ENCODE peak calls at places on chromosomes 2 and 18, in six cellular contexts. D, T, B, Q, K and S are unnamed samples.

GRCh38 chr2:177532567-177532966 is 140.0 kb downstream of the AGPS start:
- DNase-seq in B (no peak), D (no peak), Q (no peak), K (no peak), T (no peak), S (no peak)

GRCh38 chr2:160836755-160837154 is 323.5 kb upstream of the TANK start:
- DNase-seq in D (peak), Q (no peak), T (no peak), K (no peak), B (peak), S (peak)

GRCh38 chr2:230849633-230850357 is 14.9 kb upstream of the ITM2C start:
- DNase-seq in T (peak), D (peak), K (peak), Q (no peak), B (no peak), S (peak)

GRCh38 chr2:10333247-10333613 is 30.5 kb downstream of the HPCAL1 start:
- DNase-seq in Q (no peak), T (peak), D (no peak), B (no peak), K (no peak), S (no peak)

GRCh38 chr2:68403199-68403644 is 38.1 kb downstream of the PLEK start:
- DNase-seq in D (no peak), B (no peak), Q (no peak), T (no peak), K (no peak), S (no peak)

GRCh38 chr18:9139400-9140039 is 2.9 kb downstream of the ANKRD12 start:
- DNase-seq in Q (no peak), B (no peak), D (no peak), T (no peak), K (no peak), S (no peak)

GRCh38 chr2:54122939-54123338 is 7.5 kb downstream of the ACYP2 start:
- DNase-seq in T (no peak), K (no peak), D (peak), B (peak), Q (no peak), S (peak)

GRCh38 chr2:173991857-173992588 is 26.9 kb upstream of the SP3 start:
- DNase-seq in K (no peak), D (peak), Q (no peak), T (no peak), B (no peak), S (no peak)

GRCh38 chr2:191335875-191336464 is 90.8 kb downstream of the MYO1B start:
- DNase-seq in D (no peak), B (no peak), T (no peak), Q (no peak), K (no peak), S (no peak)

GRCh38 chr18:74501386-74501785 is 5.2 kb downstream of the CNDP2 start:
- DNase-seq in T (no peak), K (no peak), B (no peak), D (no peak), Q (no peak), S (no peak)

GRCh38 chr2:47437287-47437686 is 34.3 kb downstream of the MSH2 start:
- DNase-seq in K (no peak), T (no peak), D (peak), Q (no peak), B (no peak), S (peak)

GRCh38 chr18:23929362-23929940 is 85.1 kb upstream of the TTC39C start:
- DNase-seq in Q (no peak), D (no peak), K (no peak), T (no peak), B (no peak), S (no peak)

GRCh38 chr2:171688129-171688465 is 828 bp downstream of the DYNC1I2 start:
- DNase-seq in K (no peak), D (peak), Q (no peak), T (no peak), B (no peak), S (peak)

GRCh38 chr2:65039640-65040039 is 16.6 kb upstream of the CEP68 start:
- DNase-seq in K (no peak), Q (no peak), B (no peak), T (no peak), D (no peak), S (no peak)

GRCh38 chr18:34880882-34881852 is 160.0 kb upstream of the MAPRE2 start:
- DNase-seq in B (no peak), D (peak), K (no peak), Q (no peak), T (no peak), S (peak)

GRCh38 chr18:63224574-63224973 is 95.0 kb downstream of the BCL2 start:
- DNase-seq in B (no peak), T (no peak), D (no peak), Q (no peak), K (no peak), S (no peak)

GRCh38 chr2:169388161-169388560 is 25.8 kb upstream of the LRP2 start:
- DNase-seq in D (no peak), B (no peak), K (no peak), T (no peak), Q (no peak), S (no peak)

GRCh38 chr2:23584054-23584745 is 199.2 kb downstream of the KLHL29 start:
- DNase-seq in D (no peak), B (no peak), T (no peak), Q (no peak), K (no peak), S (no peak)

GRCh38 chr2:39234754-39235153 is 9.0 kb downstream of the CDKL4 start:
- DNase-seq in B (no peak), D (peak), Q (no peak), T (no peak), K (no peak), S (peak)

GRCh38 chr2:39156107-39156506 is 35.3 kb upstream of the SOS1 start:
- DNase-seq in K (no peak), T (no peak), D (peak), Q (no peak), B (peak), S (peak)

GRCh38 chr2:181037922-181038321 is 57.5 kb downstream of the UBE2E3 start:
- DNase-seq in T (no peak), B (no peak), K (no peak), D (peak), Q (no peak), S (no peak)

GRCh38 chr18:79927597-79928562 is 23.6 kb downstream of the SLC66A2 start:
- DNase-seq in K (no peak), T (peak), D (no peak), B (no peak), Q (no peak), S (no peak)

GRCh38 chr2:43824512-43824911 is 14.1 kb downstream of the ABCG5 start:
- DNase-seq in D (no peak), K (no peak), B (no peak), T (no peak), Q (no peak), S (no peak)